ENCODE peak calls at places on chromosomes 2 and 18, in four cellular contexts. A, N, Q and Y are unnamed samples.

GRCh38 chr2:234669001-234669400 is 172.1 kb upstream of the ARL4C start:
- DNase-seq in N (no peak), Q (no peak), A (no peak), Y (no peak)

GRCh38 chr2:65032016-65032975 is 23.9 kb upstream of the CEP68 start:
- DNase-seq in Q (no peak), N (no peak), A (no peak), Y (peak)

GRCh38 chr2:9533663-9534062 is 22.0 kb downstream of the ADAM17 start:
- DNase-seq in A (no peak), N (no peak), Q (no peak), Y (no peak)

GRCh38 chr18:61847164-61847791 is 45.5 kb downstream of the RNF152 start:
- DNase-seq in A (no peak), N (no peak), Q (no peak), Y (no peak)

GRCh38 chr2:101519173-101519492 is 44.2 kb upstream of the RFX8 start:
- DNase-seq in A (no peak), N (no peak), Q (no peak), Y (no peak)

GRCh38 chr2:118565816-118566540 is 281.5 kb downstream of the EN1 start:
- DNase-seq in Q (no peak), A (no peak), N (no peak), Y (no peak)

GRCh38 chr2:181164699-181165098 is 184.3 kb downstream of the UBE2E3 start:
- DNase-seq in N (no peak), A (no peak), Q (no peak), Y (no peak)

GRCh38 chr2:178385595-178386148 is 65.3 kb downstream of the PRKRA start:
- DNase-seq in Q (no peak), A (no peak), N (peak), Y (no peak)

GRCh38 chr2:191352536-191352935 is 107.3 kb downstream of the MYO1B start:
- DNase-seq in A (no peak), Q (no peak), N (no peak), Y (no peak)

GRCh38 chr18:79178044-79178632 is 108.9 kb downstream of the ATP9B start:
- DNase-seq in N (no peak), A (no peak), Q (no peak), Y (no peak)

GRCh38 chr2:215793747-215794595 is 219.4 kb downstream of the MREG start:
- DNase-seq in Q (no peak), A (peak), N (peak), Y (peak)

GRCh38 chr2:223027442-223027841 is 24.5 kb upstream of the KCNE4 start:
- DNase-seq in Q (no peak), N (no peak), A (no peak), Y (no peak)

GRCh38 chr2:122528061-122528460 is 772.6 kb downstream of the TSN start:
- DNase-seq in Q (no peak), A (no peak), N (no peak), Y (no peak)

GRCh38 chr2:95076705-95077520 is 44.7 kb downstream of the MRPS5 start:
- DNase-seq in A (peak), Q (peak), N (peak), Y (peak)

GRCh38 chr2:30300456-30301221 is 69.3 kb downstream of the LBH start:
- DNase-seq in N (no peak), A (peak), Q (no peak), Y (no peak)

GRCh38 chr2:144524190-144524957 is 4.5 kb upstream of the ZEB2 start:
- DNase-seq in A (no peak), N (peak), Q (no peak), Y (peak)

GRCh38 chr18:76380127-76380729 is 114.8 kb downstream of the ZNF516 start:
- DNase-seq in Q (peak), A (no peak), N (no peak), Y (no peak)

GRCh38 chr2:111661286-111661940 is 222.6 kb downstream of the ANAPC1 start:
- DNase-seq in Q (no peak), N (no peak), A (no peak), Y (no peak)

GRCh38 chr2:240556553-240557100 is 1.2 kb downstream of the ANKMY1 start:
- DNase-seq in N (peak), Q (peak), A (peak), Y (peak)

GRCh38 chr2:177771191-177771590 is 301.4 kb downstream of the PDE11A start:
- DNase-seq in Q (no peak), A (no peak), N (no peak), Y (no peak)

GRCh38 chr2:183125659-183126341 is 1.6 kb downstream of the NUP35 start:
- DNase-seq in A (no peak), N (peak), Q (no peak), Y (no peak)

GRCh38 chr18:55234366-55235093 is 275.3 kb upstream of the CCDC68 start:
- DNase-seq in Q (peak), N (peak), A (peak), Y (peak)

DNA sequence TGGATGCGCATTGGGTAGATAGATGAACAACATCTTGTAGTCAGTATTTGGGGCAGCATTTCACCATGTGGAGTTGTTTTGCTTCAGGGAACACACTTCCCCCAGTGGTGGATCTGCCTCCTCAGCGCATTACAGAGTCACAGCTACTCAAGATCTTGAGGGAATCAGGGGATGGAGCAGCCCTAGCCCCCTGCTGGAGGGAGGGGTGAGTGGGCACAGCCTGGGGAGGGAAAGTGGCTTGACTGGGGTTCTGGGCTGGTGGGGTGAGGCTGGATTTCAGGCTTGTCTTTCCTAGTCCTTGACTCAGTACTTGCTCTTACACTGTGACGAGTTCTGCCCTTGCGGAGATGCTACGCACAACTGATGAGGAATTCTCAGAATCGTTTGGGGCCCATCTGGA is 271.0 kb upstream of the HS6ST1 start:
- DNase-seq in Q (no peak), N (no peak), A (no peak), Y (no peak)
- TF ChIP-seq CTCF in Q (no peak), N (no peak), A (no peak), Y (no peak)

GRCh38 chr18:31101148-31102019 is 837 bp downstream of the DSC2 start:
- DNase-seq in A (peak), N (peak), Q (peak), Y (peak)

GRCh38 chr18:31102941-31103340 is 720 bp upstream of the DSC2 start:
- DNase-seq in A (no peak), N (peak), Q (no peak), Y (no peak)

GRCh38 chr18:31100598-31101147 is 1.5 kb downstream of the DSC2 start:
- DNase-seq in Q (no peak), A (no peak), N (peak), Y (no peak)

GRCh38 chr18:31103423-31103822 is 1.2 kb upstream of the DSC2 start:
- DNase-seq in A (no peak), N (no peak), Q (no peak), Y (no peak)

DNA sequence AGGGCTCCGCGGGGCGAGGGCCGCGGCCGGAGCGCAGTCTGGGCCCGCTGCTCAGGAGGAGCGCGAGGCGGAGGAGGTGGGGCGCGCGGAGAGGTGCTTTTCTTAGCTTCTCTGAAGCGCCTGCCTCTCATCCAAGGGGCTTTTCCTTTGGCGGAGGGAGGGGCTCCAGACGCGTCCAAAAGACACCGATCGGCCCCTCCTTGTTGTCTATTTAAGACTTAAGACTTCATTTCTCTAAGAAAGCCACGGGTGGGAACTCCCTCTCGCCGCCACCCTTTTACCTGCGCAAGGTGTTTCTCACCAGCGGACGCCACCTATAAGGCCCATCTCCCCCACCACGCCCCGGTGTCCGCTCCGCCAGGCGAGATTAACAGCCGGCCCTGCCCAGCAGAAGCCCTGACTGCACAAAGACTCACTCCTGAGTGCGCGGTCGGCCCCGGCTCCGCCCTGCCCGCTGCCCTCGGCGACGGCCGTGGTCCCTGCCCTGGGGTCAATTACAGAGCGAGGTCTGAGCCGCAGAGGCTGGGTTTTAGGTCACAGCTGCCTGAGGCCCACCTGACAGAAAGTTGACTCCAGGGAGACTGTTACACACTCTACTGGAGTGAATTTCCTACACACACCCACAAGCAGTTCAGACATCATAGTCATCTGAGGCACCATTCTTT is at the start of gene DSC2:
- DNase-seq in A (no peak), Q (peak), N (peak), Y (peak)
- TF ChIP-seq POLR2A in A (no peak), Q (no peak), N (no peak), Y (no peak)

GRCh38 chr2:218583983-218584850 is 15.6 kb downstream of the CNOT9 start:
- DNase-seq in A (no peak), Q (no peak), N (no peak), Y (no peak)
- TF ChIP-seq CTCF in A (peak), Q (no peak), N (peak), Y (no peak)

GRCh38 chr2:206084468-206084869 is 1.5 kb downstream of the INO80D start:
- DNase-seq in A (peak), N (peak), Q (peak), Y (peak)

GRCh38 chr2:206082298-206082843 is 3.6 kb downstream of the INO80D start:
- DNase-seq in Q (no peak), N (no peak), A (no peak), Y (no peak)

GRCh38 chr2:206085742-206086445 is at the start of gene INO80D:
- DNase-seq in A (peak), N (peak), Q (peak), Y (peak)

GRCh38 chr2:206084870-206085741 is 868 bp downstream of the INO80D start:
- DNase-seq in N (peak), A (no peak), Q (peak), Y (peak)

GRCh38 chr2:206083602-206084467 is 2.1 kb downstream of the INO80D start:
- DNase-seq in Q (no peak), N (peak), A (no peak), Y (no peak)
- TF ChIP-seq POLR2A in Q (no peak), N (no peak), A (no peak), Y (no peak)

GRCh38 chr18:9673296-9674251 is 34.5 kb upstream of the RAB31 start:
- DNase-seq in Q (no peak), A (peak), N (peak), Y (peak)
- TF ChIP-seq CTCF in Q (peak), A (peak), N (peak), Y (no peak)

GRCh38 chr2:152467677-152468406 is 132.9 kb downstream of the FMNL2 start:
- DNase-seq in A (no peak), Q (no peak), N (no peak), Y (no peak)

GRCh38 chr2:152466925-152467676 is 132.1 kb downstream of the FMNL2 start:
- DNase-seq in Q (no peak), N (no peak), A (no peak), Y (peak)

GRCh38 chr2:152471499-152471898 is 136.5 kb downstream of the FMNL2 start:
- DNase-seq in Q (no peak), A (no peak), N (no peak), Y (no peak)

GRCh38 chr2:152471013-152471412 is 136.0 kb downstream of the FMNL2 start:
- DNase-seq in N (no peak), Q (no peak), A (no peak), Y (no peak)

GRCh38 chr2:152468832-152469692 is 134.1 kb downstream of the FMNL2 start:
- DNase-seq in Q (no peak), N (no peak), A (no peak), Y (peak)
- TF ChIP-seq POLR2A in Q (no peak), N (no peak), A (no peak), Y (no peak)